ENCODE peak calls at places on chromosome 18, in six cellular contexts. V is activated CD8-positive, alpha-beta memory T cell treated with anti-CD3 and anti-CD28 coated beads for 4 hours; A is H9; Y is T-helper 2 cell treated with Interferon-gamma antibody and Interleukin-4, amounts not matched to agents 5 μg/mL and 100 μg/mL, for 36 hours; C is Calu3; B is anterior cingulate cortex. E is an unnamed sample.

GRCh38 chr18:40867452-40867851 is 1087.6 kb upstream of the PIK3C3 start:
- DNase-seq in C (no peak), Y (no peak), A (no peak), V (no peak), B (no peak), E (no peak)

GRCh38 chr18:23226930-23227728 is 91.8 kb downstream of the CABLES1 start:
- DNase-seq in B (no peak), A (no peak), V (no peak), C (peak), Y (no peak), E (no peak)

GRCh38 chr18:56576826-56577573 is 61.4 kb downstream of the TXNL1 start:
- DNase-seq in C (no peak), V (no peak), B (no peak), Y (no peak), A (no peak), E (no peak)

GRCh38 chr18:41818381-41819355 is 136.4 kb upstream of the PIK3C3 start:
- DNase-seq in B (no peak), Y (no peak), C (no peak), V (no peak), A (no peak), E (no peak)

GRCh38 chr18:8870528-8870927 is 165.2 kb downstream of the MTCL1 start:
- DNase-seq in Y (no peak), V (no peak), C (no peak), A (no peak), B (no peak), E (no peak)

GRCh38 chr18:9944805-9945204 is 31.0 kb downstream of the VAPA start:
- DNase-seq in B (no peak), V (no peak), Y (no peak), A (no peak), C (no peak), E (no peak)

GRCh38 chr18:48632676-48633257 is 93.9 kb downstream of the CTIF start:
- DNase-seq in B (no peak), V (no peak), Y (no peak), A (no peak), C (no peak), E (no peak)

GRCh38 chr18:22322251-22322691 is 95.4 kb downstream of the CTAGE1 start:
- DNase-seq in A (no peak), C (no peak), V (no peak), B (no peak), Y (no peak), E (no peak)

GRCh38 chr18:49723648-49724180 is 89.6 kb downstream of the ACAA2 start:
- DNase-seq in Y (peak), B (no peak), A (no peak), C (peak), V (no peak), E (peak)

GRCh38 chr18:23515911-23516546 is 12.7 kb downstream of the RMC1 start:
- DNase-seq in Y (peak), B (peak), V (peak), A (peak), C (peak), E (peak)

E was measured in ELF-1.